ENCODE peak calls at places on chromosome 12, in four cellular contexts. S is MV-4-11, K is ureter, L is erythroblast. Y is an unnamed sample.

GRCh38 chr12:94954029-94954685 is 49.3 kb downstream of the NDUFA12 start:
- DNase-seq in K (no peak), L (peak), S (peak), Y (peak)

GRCh38 chr12:1131811-1132224 is 140.8 kb downstream of the ERC1 start:
- DNase-seq in S (no peak), K (no peak), L (no peak), Y (no peak)

GRCh38 chr12:15853877-15854276 is 28.3 kb upstream of the STRAP start:
- DNase-seq in S (no peak), K (no peak), L (no peak), Y (peak)

GRCh38 chr12:103840399-103840880 is 594 bp downstream of the NT5DC3 start:
- DNase-seq in L (peak), K (no peak), S (no peak), Y (peak)

GRCh38 chr12:79452906-79453305 is 237.9 kb downstream of the PAWR start:
- DNase-seq in K (no peak), S (peak), L (no peak), Y (no peak)

GRCh38 chr12:132363661-132364347 is 34.4 kb upstream of the GALNT9 start:
- DNase-seq in L (no peak), S (no peak), K (no peak), Y (no peak)

GRCh38 chr12:49807991-49808580 is 20.1 kb downstream of the NCKAP5L start:
- DNase-seq in L (no peak), S (no peak), K (no peak), Y (no peak)

GRCh38 chr12:51721281-51721940 is 127.1 kb downstream of the FIGNL2 start:
- DNase-seq in L (peak), S (no peak), K (peak), Y (no peak)

GRCh38 chr12:129961111-129961510 is 57.3 kb upstream of the TMEM132D start:
- DNase-seq in L (no peak), K (no peak), S (no peak), Y (peak)

GRCh38 chr12:64109706-64110105 is 112.4 kb downstream of the KICS2 start:
- DNase-seq in K (no peak), S (no peak), L (no peak), Y (no peak)